ENCODE peak calls at places on chromosomes 5 and 9, in five cellular contexts. One of them, this sample, is unnamed.

GRCh38 chr5:601771-602465 is 10.2 kb upstream of the CEP72 start:
- DNase-seq in IMR-90: no peak
- DNase-seq in lower lobe of right lung: no peak
- DNase-seq in breast epithelium: no peak
- DNase-seq in keratinocyte: no peak
- DNase-seq in this sample: no peak

GRCh38 chr5:178988436-178989220 is 6.5 kb downstream of the GRM6 start:
- DNase-seq in lower lobe of right lung: no peak
- DNase-seq in breast epithelium: no peak
- DNase-seq in IMR-90: no peak
- DNase-seq in keratinocyte: no peak
- DNase-seq in this sample: no peak

GRCh38 chr9:12719431-12719830 is 26.2 kb downstream of the TYRP1 start:
- DNase-seq in lower lobe of right lung: no peak
- DNase-seq in IMR-90: peak
- DNase-seq in breast epithelium: no peak
- DNase-seq in keratinocyte: no peak
- DNase-seq in this sample: peak

GRCh38 chr9:126057869-126058467 is 268.7 kb upstream of the MVB12B start:
- DNase-seq in IMR-90: no peak
- DNase-seq in breast epithelium: no peak
- DNase-seq in lower lobe of right lung: no peak
- DNase-seq in keratinocyte: no peak
- DNase-seq in this sample: no peak

GRCh38 chr9:6328103-6328502 is at the start of gene TPD52L3:
- DNase-seq in keratinocyte: no peak
- DNase-seq in lower lobe of right lung: no peak
- DNase-seq in IMR-90: no peak
- DNase-seq in breast epithelium: no peak
- DNase-seq in this sample: no peak

GRCh38 chr5:130402906-130403305 is 498.6 kb downstream of the CHSY3 start:
- DNase-seq in breast epithelium: no peak
- DNase-seq in lower lobe of right lung: no peak
- DNase-seq in IMR-90: no peak
- DNase-seq in keratinocyte: no peak
- DNase-seq in this sample: no peak

GRCh38 chr5:132017316-132017715 is 5.9 kb upstream of the ACSL6 start:
- DNase-seq in keratinocyte: no peak
- DNase-seq in breast epithelium: no peak
- DNase-seq in IMR-90: no peak
- DNase-seq in lower lobe of right lung: no peak
- DNase-seq in this sample: no peak

GRCh38 chr9:95425910-95426551 is 90.7 kb downstream of the PTCH1 start:
- DNase-seq in keratinocyte: no peak
- DNase-seq in IMR-90: peak
- DNase-seq in breast epithelium: no peak
- DNase-seq in lower lobe of right lung: no peak
- DNase-seq in this sample: peak

GRCh38 chr9:91676042-91676441 is 252.4 kb upstream of the NFIL3 start:
- DNase-seq in breast epithelium: no peak
- DNase-seq in lower lobe of right lung: no peak
- DNase-seq in IMR-90: no peak
- DNase-seq in keratinocyte: no peak
- DNase-seq in this sample: no peak

DNA sequence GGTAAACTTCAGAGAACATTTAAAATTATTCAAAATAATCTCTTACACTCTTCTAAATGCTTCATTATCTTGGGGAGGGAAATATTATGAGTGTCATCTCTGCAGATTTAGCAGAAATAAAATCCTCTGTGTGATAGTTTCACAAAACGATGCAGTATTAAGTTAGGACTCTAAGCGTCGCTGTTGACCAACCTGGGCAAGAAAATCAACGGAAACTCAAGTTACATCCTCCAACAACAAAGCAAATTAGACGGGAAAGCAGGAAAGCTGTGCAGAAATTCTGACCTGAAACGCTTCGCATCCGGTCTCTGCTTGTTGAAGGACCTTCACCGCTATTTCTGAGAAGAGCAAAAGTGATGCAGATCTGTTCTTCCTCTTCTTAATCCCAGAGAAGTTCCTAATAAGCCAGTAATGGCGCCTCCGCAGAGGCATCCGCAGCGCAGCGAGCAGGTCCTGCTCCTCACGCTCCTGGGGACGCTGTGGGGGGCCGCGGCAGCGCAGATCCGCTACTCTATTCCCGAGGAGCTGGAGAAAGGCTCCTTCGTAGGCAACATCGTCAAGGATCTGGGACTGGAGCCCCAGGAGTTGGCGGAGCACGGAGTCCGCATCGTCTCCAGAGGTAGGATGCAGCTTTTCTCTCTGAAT is at the start of gene PCDHGA6:
- DNase-seq in lower lobe of right lung: no peak
- DNase-seq in IMR-90: peak
- DNase-seq in keratinocyte: no peak
- DNase-seq in breast epithelium: no peak
- DNase-seq in this sample: peak
- TF ChIP-seq CTCF in lower lobe of right lung: peak
- TF ChIP-seq CTCF in IMR-90: peak
- TF ChIP-seq CTCF in keratinocyte: no peak
- TF ChIP-seq CTCF in breast epithelium: no peak
- TF ChIP-seq CTCF in this sample: peak

DNA sequence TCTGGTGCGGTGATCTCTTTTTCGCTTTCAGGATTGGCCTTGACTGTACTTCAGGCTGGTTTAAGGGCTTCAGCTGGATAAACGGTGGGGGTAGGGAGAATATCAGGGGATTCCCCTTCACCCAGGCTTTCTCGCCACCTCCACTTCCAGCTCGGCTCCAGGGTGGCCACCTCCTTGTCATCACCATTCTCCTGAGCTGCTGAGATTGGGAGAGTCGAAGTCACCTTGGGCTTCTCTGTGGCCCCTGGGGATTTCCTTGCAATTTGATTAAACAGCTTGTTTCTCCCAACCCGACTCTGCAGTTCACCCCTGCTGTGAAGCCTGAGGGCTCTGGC is 964 bp downstream of the BSPRY start:
- DNase-seq in IMR-90: no peak
- DNase-seq in breast epithelium: no peak
- DNase-seq in lower lobe of right lung: no peak
- DNase-seq in keratinocyte: no peak
- DNase-seq in this sample: no peak
- H3K4me3 ChIP-seq in IMR-90: no peak
- H3K4me3 ChIP-seq in breast epithelium: peak
- H3K4me3 ChIP-seq in lower lobe of right lung: peak
- H3K4me3 ChIP-seq in keratinocyte: peak
- H3K4me3 ChIP-seq in this sample: no peak

DNA sequence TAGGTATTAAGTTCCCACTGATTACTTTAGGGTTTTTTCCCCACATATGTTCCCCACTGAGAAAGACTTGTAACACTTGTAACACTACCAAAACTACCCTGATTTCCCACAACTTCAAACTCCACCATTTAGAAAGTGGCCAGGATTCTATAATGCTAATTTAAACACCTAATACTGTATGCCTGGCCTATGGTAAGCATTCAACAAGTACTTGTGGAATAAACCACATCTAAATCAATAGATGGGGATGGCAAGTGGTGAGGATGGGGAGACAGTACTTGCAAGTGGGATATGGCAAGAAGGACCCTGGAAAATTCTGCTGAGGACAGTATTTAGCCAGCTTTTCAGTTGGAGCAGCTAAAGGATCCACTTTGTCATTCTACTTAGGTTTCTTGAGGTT is 210.7 kb downstream of the EBF1 start:
- DNase-seq in lower lobe of right lung: no peak
- DNase-seq in breast epithelium: no peak
- DNase-seq in IMR-90: no peak
- DNase-seq in keratinocyte: no peak
- DNase-seq in this sample: no peak
- TF ChIP-seq CTCF in lower lobe of right lung: no peak
- TF ChIP-seq CTCF in breast epithelium: no peak
- TF ChIP-seq CTCF in IMR-90: no peak
- TF ChIP-seq CTCF in keratinocyte: no peak
- TF ChIP-seq CTCF in this sample: no peak

DNA sequence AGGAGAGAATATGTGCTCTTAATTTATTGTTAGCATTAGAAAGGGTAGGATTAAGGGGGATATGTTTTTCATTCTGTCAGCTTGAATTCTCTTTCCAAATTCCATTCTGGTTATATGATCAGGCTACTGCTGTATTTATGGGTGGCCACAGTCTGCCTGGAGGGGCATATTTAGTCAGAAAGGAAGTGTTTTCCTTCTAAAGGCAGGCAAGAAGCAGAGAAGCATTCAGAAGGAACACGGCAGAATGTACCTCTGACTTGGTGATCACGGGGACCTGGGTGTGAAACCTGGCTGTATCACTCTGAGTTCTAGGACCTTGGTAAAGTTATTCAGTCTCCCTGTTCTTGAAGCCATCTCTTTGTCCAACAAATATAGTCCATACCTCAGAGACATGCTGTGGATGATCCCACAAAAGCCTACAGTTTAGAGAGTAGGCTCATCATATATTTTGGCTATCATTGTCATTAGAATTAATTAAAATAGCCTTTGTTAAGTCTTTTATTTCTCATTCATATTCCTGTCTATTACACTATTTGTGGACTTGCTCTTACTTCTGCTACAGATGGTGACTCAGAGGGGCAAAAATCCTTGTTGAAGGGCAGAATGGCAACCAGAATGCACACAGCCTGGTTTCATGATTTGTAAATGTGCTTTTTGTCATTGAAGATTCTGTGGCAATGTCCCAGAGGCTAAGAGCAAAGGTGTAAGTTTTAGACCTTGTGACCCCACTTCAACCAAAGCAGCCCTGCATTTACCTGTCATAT is 2.7 kb downstream of the TNC start:
- DNase-seq in IMR-90: peak
- DNase-seq in breast epithelium: no peak
- DNase-seq in lower lobe of right lung: no peak
- DNase-seq in keratinocyte: no peak
- DNase-seq in this sample: no peak
- H3K4me3 ChIP-seq in IMR-90: peak
- H3K4me3 ChIP-seq in breast epithelium: no peak
- H3K4me3 ChIP-seq in lower lobe of right lung: no peak
- H3K4me3 ChIP-seq in keratinocyte: peak
- H3K4me3 ChIP-seq in this sample: no peak

GRCh38 chr5:93415819-93416218 is 165.2 kb downstream of the NR2F1-AS1 start:
- DNase-seq in breast epithelium: no peak
- DNase-seq in lower lobe of right lung: no peak
- DNase-seq in IMR-90: no peak
- DNase-seq in keratinocyte: no peak
- DNase-seq in this sample: no peak
- TF ChIP-seq CTCF in breast epithelium: no peak
- TF ChIP-seq CTCF in lower lobe of right lung: no peak
- TF ChIP-seq CTCF in IMR-90: no peak
- TF ChIP-seq CTCF in keratinocyte: no peak
- TF ChIP-seq CTCF in this sample: no peak

DNA sequence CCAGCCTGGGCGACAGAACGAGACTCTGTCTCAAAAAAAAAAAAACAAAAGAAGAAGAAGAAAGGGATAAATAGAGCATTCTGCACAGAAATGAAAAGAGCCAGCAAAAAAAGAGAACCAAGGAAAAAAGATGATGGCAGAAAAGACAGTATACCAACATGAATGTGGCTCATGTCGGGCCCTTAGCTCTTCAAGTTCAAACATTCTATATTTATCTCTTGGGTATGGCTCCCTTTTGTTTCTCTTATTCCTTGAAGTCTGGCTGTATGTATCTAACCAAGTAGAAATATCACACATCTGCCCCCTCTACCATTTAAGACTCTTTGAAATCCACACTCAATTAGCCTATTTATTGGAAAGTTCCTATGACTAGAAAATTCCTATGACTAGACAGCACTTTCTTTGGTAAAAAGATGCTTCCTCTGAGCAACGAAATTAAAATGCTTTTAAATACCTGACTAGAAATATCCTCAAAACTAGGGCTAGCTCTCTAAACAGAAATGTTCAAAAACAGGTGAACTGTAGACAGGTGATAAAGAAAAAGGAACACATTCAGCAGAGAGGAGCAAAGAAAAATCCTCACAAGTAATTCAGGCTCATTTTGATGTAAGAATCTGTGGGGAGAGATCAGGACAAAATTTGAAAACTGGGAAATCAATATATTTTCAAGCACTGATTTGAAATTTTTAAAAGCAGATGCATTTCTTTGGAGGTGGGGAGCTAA is 2.6 kb downstream of the SELENOP start:
- DNase-seq in breast epithelium: no peak
- DNase-seq in lower lobe of right lung: no peak
- DNase-seq in keratinocyte: no peak
- DNase-seq in IMR-90: no peak
- DNase-seq in this sample: no peak
- H3K4me3 ChIP-seq in breast epithelium: peak
- H3K4me3 ChIP-seq in lower lobe of right lung: peak
- H3K4me3 ChIP-seq in keratinocyte: no peak
- H3K4me3 ChIP-seq in IMR-90: no peak
- H3K4me3 ChIP-seq in this sample: no peak

DNA sequence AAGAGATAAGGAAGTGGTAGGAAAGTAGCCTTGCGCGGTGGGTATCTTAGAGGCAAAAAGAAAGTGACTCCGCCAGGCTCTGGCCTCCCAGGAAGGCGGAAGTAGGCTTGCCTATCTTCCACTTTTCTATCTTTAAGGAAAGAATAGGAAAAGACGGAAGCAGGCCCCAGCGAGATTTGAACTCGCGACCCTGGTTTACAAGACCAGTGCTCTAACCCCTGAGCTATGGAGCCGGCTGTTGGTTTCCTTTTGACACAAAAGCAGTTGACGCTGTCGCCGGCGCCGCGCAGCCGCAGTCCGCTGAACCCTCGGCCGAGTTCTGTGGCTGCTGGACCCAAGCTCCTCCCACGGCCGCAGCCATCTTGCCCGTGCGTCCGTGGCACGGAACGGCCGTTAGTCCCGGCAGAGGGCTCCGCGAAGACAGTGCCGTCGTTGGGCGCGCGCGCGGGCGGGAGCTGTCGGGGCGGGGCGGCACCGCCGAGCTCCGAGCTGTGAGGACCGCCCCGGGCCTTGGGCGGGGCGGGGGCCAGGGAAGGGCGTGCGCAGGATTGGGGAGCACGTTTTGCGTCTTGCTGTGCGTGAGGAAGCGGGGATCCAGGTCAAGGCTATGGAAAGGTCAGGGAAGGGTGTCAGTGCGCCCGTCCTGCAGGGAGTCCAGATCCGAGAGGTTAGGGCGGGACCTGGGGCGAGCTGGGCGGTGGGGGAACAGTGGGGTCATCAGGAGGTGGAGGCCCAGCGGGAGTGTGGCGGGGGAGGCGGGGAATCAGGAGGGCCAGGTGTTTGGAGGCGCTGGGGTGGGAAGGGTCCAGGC is 13.3 kb downstream of the TRIM7 start:
- DNase-seq in IMR-90: peak
- DNase-seq in lower lobe of right lung: peak
- DNase-seq in breast epithelium: peak
- DNase-seq in keratinocyte: peak
- DNase-seq in this sample: peak
- TF ChIP-seq CTCF in IMR-90: no peak
- TF ChIP-seq CTCF in lower lobe of right lung: no peak
- TF ChIP-seq CTCF in breast epithelium: no peak
- TF ChIP-seq CTCF in keratinocyte: no peak
- TF ChIP-seq CTCF in this sample: no peak